ENCODE peak calls at places on chromosomes 12 and 14, in ten cellular contexts. V is WTC11, H is GM20000, G is progenitor cell of endocrine pancreas, O is left ventricle myocardium inferior, Q is astrocyte of the spinal cord, M is RWPE1, R is dorsolateral prefrontal cortex, S is left lung, Z is colonic mucosa. L is an unnamed sample.

GRCh38 chr12:131829795-131830334 is 1.7 kb downstream of the MMP17 start:
- DNase-seq in H (no peak), S (peak; percentile 69), V (no peak), Z (no peak), O (no peak), R (no peak), Q (no peak), G (no peak), M (no peak), L (no peak)

GRCh38 chr12:121176826-121177529 is 33.0 kb upstream of the P2RX4 start:
- DNase-seq in S (no peak), H (no peak), O (no peak), Q (no peak), R (peak; percentile 79), G (no peak), Z (no peak), M (no peak), V (no peak), L (no peak)

GRCh38 chr14:101130861-101131260 is 227.3 kb upstream of the RTL1 start:
- DNase-seq in Z (no peak), Q (no peak), H (no peak), V (no peak), S (peak; percentile 65), R (no peak), O (no peak), M (no peak), G (no peak), L (no peak)

GRCh38 chr12:78187741-78188140 is 357.0 kb downstream of the NAV3 start:
- DNase-seq in M (no peak), Z (no peak), Q (no peak), R (no peak), G (no peak), S (no peak), H (no peak), O (no peak), V (no peak), L (no peak)

GRCh38 chr12:81300454-81300853 is 222.6 kb downstream of the ACSS3 start:
- DNase-seq in H (no peak), M (no peak), V (no peak), S (no peak), R (no peak), Q (no peak), G (peak; percentile 18), Z (no peak), O (no peak), L (no peak)

GRCh38 chr12:47576256-47576655 is 129.6 kb downstream of the RPAP3 start:
- DNase-seq in Q (no peak), Z (no peak), S (no peak), M (no peak), R (no peak), V (peak; percentile 39), O (no peak), G (no peak), H (no peak), L (no peak)

GRCh38 chr12:47652491-47653234 is 53.2 kb downstream of the RPAP3 start:
- DNase-seq in R (no peak), H (no peak), O (peak; percentile 18), S (no peak), Z (peak; percentile 25), V (no peak), Q (no peak), M (no peak), G (no peak), L (no peak)

GRCh38 chr12:109557200-109557599 is 16.1 kb downstream of the MMAB start:
- DNase-seq in H (no peak), Q (no peak), M (no peak), R (no peak), V (no peak), Z (no peak), O (no peak), S (no peak), G (no peak), L (no peak)

GRCh38 chr14:58239259-58240210 is 5.1 kb upstream of the PSMA3 start:
- DNase-seq in Z (peak; percentile 85), R (peak; percentile 69), S (peak; percentile 77), M (no peak), V (peak; percentile 57), O (peak; percentile 67), H (peak; percentile 24), Q (peak; percentile 75), G (peak; percentile 65), L (no peak)

GRCh38 chr12:3218150-3218845 is 141.1 kb downstream of the TSPAN9 start:
- DNase-seq in S (peak; percentile 82), O (peak; percentile 85), V (no peak), R (no peak), G (no peak), Z (peak; percentile 47), Q (peak; percentile 77), M (peak; percentile 79), H (no peak), L (no peak)
- TF ChIP-seq CTCF in S (no peak), O (peak; percentile 43), V (no peak), R (no peak), G (no peak), Z (no peak), Q (no peak), M (no peak), H (no peak), L (peak; percentile 9)

GRCh38 chr12:104653730-104654328 is 197.1 kb downstream of the CHST11 start:
- DNase-seq in Q (no peak), R (no peak), O (no peak), M (no peak), S (no peak), Z (no peak), H (no peak), G (no peak), V (peak; percentile 48), L (no peak)
- TF ChIP-seq CTCF in Q (peak; percentile 26), R (peak; percentile 21), O (peak; percentile 35), M (no peak), S (peak; percentile 20), Z (peak; percentile 19), H (peak; percentile 0), G (peak; percentile 37), V (peak; percentile 63), L (peak; percentile 50)

GRCh38 chr14:54493293-54493692 is 4.5 kb upstream of the GMFB start:
- DNase-seq in Z (no peak), H (no peak), Q (no peak), V (peak; percentile 34), G (no peak), O (no peak), M (no peak), R (no peak), S (no peak), L (no peak)
- TF ChIP-seq CTCF in Z (no peak), H (no peak), Q (no peak), V (no peak), G (no peak), O (no peak), M (no peak), R (no peak), S (no peak), L (peak; percentile 18)

GRCh38 chr12:94148841-94149780 is 734 bp downstream of the PLXNC1 start:
- DNase-seq in H (peak; percentile 90), Q (no peak), O (peak; percentile 33), Z (peak; percentile 50), S (peak; percentile 92), V (peak; percentile 75), R (peak; percentile 51), G (peak; percentile 47), M (no peak), L (peak; percentile 92)
- TF ChIP-seq CTCF in H (peak; percentile 81), Q (no peak), O (peak; percentile 46), Z (peak; percentile 40), S (peak; percentile 37), V (peak; percentile 30), R (peak; percentile 18), G (peak; percentile 63), M (no peak), L (peak; percentile 69)

GRCh38 chr12:6062427-6063378 is 61.8 kb downstream of the VWF start:
- DNase-seq in V (peak; percentile 82), R (no peak), M (peak; percentile 68), Z (peak; percentile 48), S (peak; percentile 81), O (no peak), H (peak; percentile 82), Q (peak; percentile 47), G (peak; percentile 61), L (no peak)
- TF ChIP-seq CTCF in V (peak; percentile 96), R (peak; percentile 91), M (peak; percentile 74), Z (peak; percentile 97), S (peak; percentile 83), O (peak; percentile 89), H (peak; percentile 79), Q (peak; percentile 99), G (peak; percentile 99), L (peak; percentile 96)

GRCh38 chr12:70571029-70571428 is 66.2 kb downstream of the PTPRB start:
- DNase-seq in O (no peak), M (no peak), H (no peak), R (no peak), V (no peak), S (no peak), Z (no peak), Q (no peak), G (no peak), L (no peak)

GRCh38 chr12:70581199-70581598 is 56.0 kb downstream of the PTPRB start:
- DNase-seq in S (no peak), H (no peak), O (no peak), G (no peak), V (no peak), Z (no peak), R (no peak), Q (no peak), M (no peak), L (no peak)

GRCh38 chr12:70571705-70572269 is 65.4 kb downstream of the PTPRB start:
- DNase-seq in R (no peak), M (no peak), Q (no peak), H (no peak), O (no peak), S (no peak), G (no peak), Z (no peak), V (no peak), L (no peak)

GRCh38 chr12:70577283-70577634 is 60.0 kb downstream of the PTPRB start:
- DNase-seq in M (no peak), Z (no peak), G (no peak), S (no peak), Q (no peak), H (no peak), V (no peak), O (no peak), R (no peak), L (no peak)

DNA sequence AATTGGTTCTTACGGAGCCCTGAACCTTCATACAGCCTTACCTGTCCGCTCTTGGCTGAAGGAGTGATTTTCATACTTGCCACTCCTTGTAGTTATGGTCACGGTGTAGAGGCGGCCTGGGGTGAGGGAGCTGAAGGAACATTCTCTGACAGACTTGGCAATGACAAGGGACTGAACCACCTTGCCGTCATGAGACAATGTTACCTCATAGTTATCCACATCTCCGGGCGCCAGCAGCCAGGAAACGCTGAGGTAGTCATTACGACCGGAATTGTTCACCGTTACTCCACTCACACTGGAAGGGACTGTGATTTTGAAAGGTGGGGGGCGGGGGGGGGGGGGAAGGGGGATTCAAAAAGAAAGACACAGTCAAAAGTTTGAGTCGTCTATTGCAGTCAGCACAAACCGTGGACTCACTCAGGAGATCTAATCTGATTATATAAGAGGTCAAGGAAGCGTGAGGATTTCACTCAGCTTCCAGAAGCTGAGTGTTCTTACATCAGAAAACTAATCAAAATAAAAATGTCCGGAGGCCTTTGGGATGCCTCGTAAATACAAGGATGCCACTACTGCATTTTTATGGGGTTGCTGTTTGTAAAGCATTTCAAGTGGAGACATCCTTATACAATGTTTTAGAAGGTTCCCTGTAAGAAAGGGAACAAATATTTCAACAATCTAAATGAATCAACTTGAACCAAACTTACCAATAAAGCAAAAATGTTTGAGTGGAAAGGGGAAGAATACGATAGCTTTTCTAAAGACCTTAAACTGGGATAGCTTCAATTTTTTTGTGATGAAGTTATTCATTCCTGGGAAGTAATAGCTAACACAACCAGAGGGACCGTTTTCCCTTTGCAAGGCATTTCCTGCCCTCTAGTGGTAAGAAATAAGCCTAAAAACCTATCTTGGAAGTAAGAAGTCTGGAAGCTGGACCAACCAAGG is 60.6 kb downstream of the PTPRB start:
- DNase-seq in H (peak; percentile 35), R (peak; percentile 39), M (peak; percentile 61), S (no peak), O (no peak), Z (no peak), G (no peak), V (no peak), Q (peak; percentile 85), L (no peak)
- TF ChIP-seq CTCF in H (peak; percentile 63), R (peak; percentile 88), M (peak; percentile 74), S (peak; percentile 63), O (peak; percentile 84), Z (peak; percentile 77), G (peak; percentile 89), V (peak; percentile 61), Q (peak; percentile 71), L (peak; percentile 95)